ENCODE peak calls at places on chromosome 12, in seven cellular contexts. One of them, this sample, is unnamed.

GRCh38 chr12:46524778-46525177 is 152.2 kb upstream of the SLC38A2 start:
- DNase-seq in NCI-H1105 treated with DMSO at 0.1 percent for 48 hours: no peak
- DNase-seq in adipocyte: peak; percentile 92
- DNase-seq in AG04450: peak; percentile 78
- DNase-seq in SW480: no peak
- DNase-seq in DMS153: no peak
- DNase-seq in T-helper 17 cell: no peak
- DNase-seq in this sample: no peak

GRCh38 chr12:93612719-93613228 is 40.3 kb downstream of the SOCS2 start:
- DNase-seq in NCI-H1105 treated with DMSO at 0.1 percent for 48 hours: no peak
- DNase-seq in adipocyte: no peak
- DNase-seq in AG04450: no peak
- DNase-seq in SW480: no peak
- DNase-seq in DMS153: no peak
- DNase-seq in T-helper 17 cell: no peak
- DNase-seq in this sample: no peak

GRCh38 chr12:107515446-107515958 is 170.1 kb upstream of the PWP1 start:
- DNase-seq in NCI-H1105 treated with DMSO at 0.1 percent for 48 hours: peak; percentile 37
- DNase-seq in adipocyte: peak; percentile 57
- DNase-seq in AG04450: peak; percentile 55
- DNase-seq in SW480: peak; percentile 58
- DNase-seq in DMS153: peak; percentile 71
- DNase-seq in T-helper 17 cell: no peak
- DNase-seq in this sample: no peak

GRCh38 chr12:26798013-26798412 is 35.0 kb downstream of the ITPR2 start:
- DNase-seq in NCI-H1105 treated with DMSO at 0.1 percent for 48 hours: no peak
- DNase-seq in adipocyte: peak; percentile 43
- DNase-seq in AG04450: peak; percentile 78
- DNase-seq in SW480: no peak
- DNase-seq in DMS153: no peak
- DNase-seq in T-helper 17 cell: no peak
- DNase-seq in this sample: peak; percentile 36

GRCh38 chr12:124347805-124348658 is 53.1 kb downstream of the RFLNA start:
- DNase-seq in NCI-H1105 treated with DMSO at 0.1 percent for 48 hours: no peak
- DNase-seq in adipocyte: peak; percentile 25
- DNase-seq in AG04450: no peak
- DNase-seq in SW480: no peak
- DNase-seq in DMS153: no peak
- DNase-seq in T-helper 17 cell: no peak
- DNase-seq in this sample: no peak

GRCh38 chr12:113425960-113426453 is 3.8 kb downstream of the SDSL start:
- DNase-seq in NCI-H1105 treated with DMSO at 0.1 percent for 48 hours: no peak
- DNase-seq in adipocyte: no peak
- DNase-seq in AG04450: no peak
- DNase-seq in SW480: no peak
- DNase-seq in DMS153: no peak
- DNase-seq in T-helper 17 cell: no peak
- DNase-seq in this sample: no peak

GRCh38 chr12:65313704-65314317 is 35.3 kb downstream of the MSRB3 start:
- DNase-seq in NCI-H1105 treated with DMSO at 0.1 percent for 48 hours: peak; percentile 52
- DNase-seq in adipocyte: peak; percentile 72
- DNase-seq in AG04450: no peak
- DNase-seq in SW480: peak; percentile 48
- DNase-seq in DMS153: no peak
- DNase-seq in T-helper 17 cell: no peak
- DNase-seq in this sample: peak; percentile 13

GRCh38 chr12:69502342-69503081 is 32.3 kb downstream of the FRS2 start:
- DNase-seq in NCI-H1105 treated with DMSO at 0.1 percent for 48 hours: no peak
- DNase-seq in adipocyte: peak; percentile 37
- DNase-seq in AG04450: no peak
- DNase-seq in SW480: no peak
- DNase-seq in DMS153: no peak
- DNase-seq in T-helper 17 cell: no peak
- DNase-seq in this sample: no peak

GRCh38 chr12:120015313-120015712 is 26.3 kb downstream of the BICDL1 start:
- DNase-seq in NCI-H1105 treated with DMSO at 0.1 percent for 48 hours: no peak
- DNase-seq in adipocyte: no peak
- DNase-seq in AG04450: no peak
- DNase-seq in SW480: no peak
- DNase-seq in DMS153: no peak
- DNase-seq in T-helper 17 cell: no peak
- DNase-seq in this sample: no peak

GRCh38 chr12:109719123-109720022 is 5.7 kb downstream of the FAM222A start:
- DNase-seq in NCI-H1105 treated with DMSO at 0.1 percent for 48 hours: no peak
- DNase-seq in adipocyte: peak; percentile 22
- DNase-seq in AG04450: no peak
- DNase-seq in SW480: peak; percentile 34
- DNase-seq in DMS153: no peak
- DNase-seq in T-helper 17 cell: no peak
- DNase-seq in this sample: no peak

GRCh38 chr12:63084501-63084900 is 66.5 kb downstream of the AVPR1A start:
- DNase-seq in NCI-H1105 treated with DMSO at 0.1 percent for 48 hours: no peak
- DNase-seq in adipocyte: no peak
- DNase-seq in AG04450: no peak
- DNase-seq in SW480: no peak
- DNase-seq in DMS153: no peak
- DNase-seq in T-helper 17 cell: no peak
- DNase-seq in this sample: no peak

GRCh38 chr12:53645191-53645590 is 19.0 kb upstream of the ATF7 start:
- DNase-seq in NCI-H1105 treated with DMSO at 0.1 percent for 48 hours: no peak
- DNase-seq in adipocyte: peak; percentile 49
- DNase-seq in AG04450: no peak
- DNase-seq in SW480: no peak
- DNase-seq in DMS153: no peak
- DNase-seq in T-helper 17 cell: no peak
- DNase-seq in this sample: peak; percentile 77

GRCh38 chr12:123027726-123028445 is 47.4 kb downstream of the ARL6IP4 start:
- DNase-seq in NCI-H1105 treated with DMSO at 0.1 percent for 48 hours: no peak
- DNase-seq in adipocyte: no peak
- DNase-seq in AG04450: no peak
- DNase-seq in SW480: no peak
- DNase-seq in DMS153: no peak
- DNase-seq in T-helper 17 cell: no peak
- DNase-seq in this sample: no peak